ENCODE peak calls at places on chromosomes 16 and 17, in eight cellular contexts. One of them, this sample, is unnamed.

GRCh38 chr16:65061263-65061662 is 60.6 kb downstream of the CDH11 start:
- DNase-seq in AG04450: no peak
- DNase-seq in GM06990: no peak
- DNase-seq in uterus: no peak
- DNase-seq in GM13976: no peak
- DNase-seq in nephron progenitor cell: no peak
- DNase-seq in BE2C: no peak
- DNase-seq in GM20000: no peak
- DNase-seq in this sample: no peak

GRCh38 chr16:58187092-58187491 is 10.8 kb downstream of the CSNK2A2 start:
- DNase-seq in AG04450: no peak
- DNase-seq in GM06990: no peak
- DNase-seq in uterus: no peak
- DNase-seq in GM13976: no peak
- DNase-seq in nephron progenitor cell: no peak
- DNase-seq in BE2C: no peak
- DNase-seq in GM20000: no peak
- DNase-seq in this sample: no peak

GRCh38 chr17:20103454-20104448 is 94.6 kb downstream of the SPECC1 start:
- DNase-seq in AG04450: no peak
- DNase-seq in GM06990: no peak
- DNase-seq in uterus: no peak
- DNase-seq in GM13976: no peak
- DNase-seq in nephron progenitor cell: no peak
- DNase-seq in BE2C: no peak
- DNase-seq in GM20000: no peak
- DNase-seq in this sample: no peak

GRCh38 chr16:11414815-11415775 is 69.8 kb downstream of the RMI2 start:
- DNase-seq in AG04450: no peak
- DNase-seq in GM06990: no peak
- DNase-seq in uterus: no peak
- DNase-seq in GM13976: no peak
- DNase-seq in nephron progenitor cell: no peak
- DNase-seq in BE2C: no peak
- DNase-seq in GM20000: no peak
- DNase-seq in this sample: no peak

GRCh38 chr16:36336-36984 is 16.9 kb downstream of the POLR3K start:
- DNase-seq in AG04450: no peak
- DNase-seq in GM06990: no peak
- DNase-seq in uterus: no peak
- DNase-seq in GM13976: no peak
- DNase-seq in nephron progenitor cell: no peak
- DNase-seq in BE2C: no peak
- DNase-seq in GM20000: no peak
- DNase-seq in this sample: no peak

GRCh38 chr16:7691533-7691932 is 358.9 kb downstream of the RBFOX1 start:
- DNase-seq in AG04450: no peak
- DNase-seq in GM06990: no peak
- DNase-seq in uterus: no peak
- DNase-seq in GM13976: no peak
- DNase-seq in nephron progenitor cell: no peak
- DNase-seq in BE2C: no peak
- DNase-seq in GM20000: no peak
- DNase-seq in this sample: no peak

GRCh38 chr16:63613701-63614100 is 1508.2 kb downstream of the CDH11 start:
- DNase-seq in AG04450: no peak
- DNase-seq in GM06990: no peak
- DNase-seq in uterus: no peak
- DNase-seq in GM13976: no peak
- DNase-seq in nephron progenitor cell: no peak
- DNase-seq in BE2C: no peak
- DNase-seq in GM20000: no peak
- DNase-seq in this sample: no peak

GRCh38 chr17:61392679-61393078 is 7.0 kb upstream of the TBX2 start:
- DNase-seq in AG04450: no peak
- DNase-seq in GM06990: no peak
- DNase-seq in uterus: no peak
- DNase-seq in GM13976: no peak
- DNase-seq in nephron progenitor cell: no peak
- DNase-seq in BE2C: no peak
- DNase-seq in GM20000: no peak
- DNase-seq in this sample: no peak

GRCh38 chr16:3086596-3087242 is 12.4 kb downstream of the ZSCAN10 start:
- DNase-seq in AG04450: no peak
- DNase-seq in GM06990: no peak
- DNase-seq in uterus: no peak
- DNase-seq in GM13976: peak; percentile 13
- DNase-seq in nephron progenitor cell: no peak
- DNase-seq in BE2C: no peak
- DNase-seq in GM20000: peak; percentile 4
- DNase-seq in this sample: no peak

GRCh38 chr17:60167095-60167741 is 17.4 kb downstream of the CA4 start:
- DNase-seq in AG04450: no peak
- DNase-seq in GM06990: no peak
- DNase-seq in uterus: no peak
- DNase-seq in GM13976: no peak
- DNase-seq in nephron progenitor cell: no peak
- DNase-seq in BE2C: no peak
- DNase-seq in GM20000: no peak
- DNase-seq in this sample: no peak
- TF ChIP-seq CTCF in AG04450: no peak
- TF ChIP-seq CTCF in GM06990: no peak
- TF ChIP-seq CTCF in uterus: no peak
- TF ChIP-seq CTCF in GM13976: no peak
- TF ChIP-seq CTCF in nephron progenitor cell: no peak
- TF ChIP-seq CTCF in BE2C: no peak
- TF ChIP-seq CTCF in GM20000: no peak
- TF ChIP-seq CTCF in this sample: no peak

GRCh38 chr17:33968350-33969044 is 286.6 kb upstream of the CCL2 start:
- DNase-seq in AG04450: no peak
- DNase-seq in GM06990: peak; percentile 77
- DNase-seq in uterus: no peak
- DNase-seq in GM13976: peak; percentile 27
- DNase-seq in nephron progenitor cell: no peak
- DNase-seq in BE2C: no peak
- DNase-seq in GM20000: peak; percentile 29
- DNase-seq in this sample: no peak

GRCh38 chr17:33967608-33968349 is 287.3 kb upstream of the CCL2 start:
- DNase-seq in AG04450: no peak
- DNase-seq in GM06990: peak; percentile 36
- DNase-seq in uterus: no peak
- DNase-seq in GM13976: no peak
- DNase-seq in nephron progenitor cell: no peak
- DNase-seq in BE2C: no peak
- DNase-seq in GM20000: no peak
- DNase-seq in this sample: no peak

GRCh38 chr17:33966410-33967063 is 288.5 kb upstream of the CCL2 start:
- DNase-seq in AG04450: no peak
- DNase-seq in GM06990: no peak
- DNase-seq in uterus: no peak
- DNase-seq in GM13976: no peak
- DNase-seq in nephron progenitor cell: no peak
- DNase-seq in BE2C: no peak
- DNase-seq in GM20000: no peak
- DNase-seq in this sample: no peak

GRCh38 chr17:33962857-33963655 is 292.0 kb upstream of the CCL2 start:
- DNase-seq in AG04450: no peak
- DNase-seq in GM06990: peak; percentile 55
- DNase-seq in uterus: no peak
- DNase-seq in GM13976: no peak
- DNase-seq in nephron progenitor cell: no peak
- DNase-seq in BE2C: no peak
- DNase-seq in GM20000: no peak
- DNase-seq in this sample: no peak

DNA sequence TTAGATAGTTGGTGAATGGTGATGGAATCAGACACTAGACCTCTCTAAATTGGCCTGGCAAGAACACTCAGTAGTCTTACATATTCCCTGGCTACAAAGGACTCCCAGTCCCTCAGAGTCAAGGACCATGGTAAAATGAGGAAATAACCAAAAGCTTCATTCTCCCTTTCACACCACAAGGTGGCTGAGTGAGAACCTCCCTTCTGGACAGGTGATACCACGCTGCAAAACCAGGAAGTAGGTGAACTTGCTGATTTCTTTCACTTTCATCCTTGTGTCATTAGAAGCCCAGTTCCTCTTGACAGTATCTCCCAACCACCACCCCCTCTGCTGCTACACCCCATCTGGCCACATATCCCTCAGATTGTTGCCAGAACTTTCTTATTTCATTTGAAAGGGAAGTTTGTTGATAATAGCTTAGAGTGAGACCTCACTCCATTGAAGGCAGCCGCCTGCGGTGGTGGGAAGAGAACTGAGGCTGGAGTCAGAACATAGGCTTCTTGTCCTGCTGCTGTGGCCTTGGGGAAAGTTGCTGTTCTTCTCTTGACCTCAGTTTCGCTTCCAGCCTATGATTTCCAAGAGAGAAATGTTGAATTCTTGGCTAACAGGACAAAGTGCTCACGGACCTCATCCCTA is 290.6 kb upstream of the CCL2 start:
- DNase-seq in AG04450: no peak
- DNase-seq in GM06990: peak; percentile 74
- DNase-seq in uterus: no peak
- DNase-seq in GM13976: peak; percentile 64
- DNase-seq in nephron progenitor cell: no peak
- DNase-seq in BE2C: no peak
- DNase-seq in GM20000: peak; percentile 76
- DNase-seq in this sample: no peak
- TF ChIP-seq CTCF in AG04450: no peak
- TF ChIP-seq CTCF in GM06990: peak; percentile 49
- TF ChIP-seq CTCF in uterus: no peak
- TF ChIP-seq CTCF in GM13976: peak; percentile 39
- TF ChIP-seq CTCF in nephron progenitor cell: no peak
- TF ChIP-seq CTCF in BE2C: no peak
- TF ChIP-seq CTCF in GM20000: peak; percentile 27
- TF ChIP-seq CTCF in this sample: no peak

GRCh38 chr17:56679148-56679766 is 85.8 kb downstream of the NOG start:
- DNase-seq in AG04450: no peak
- DNase-seq in GM06990: no peak
- DNase-seq in uterus: no peak
- DNase-seq in GM13976: peak; percentile 51
- DNase-seq in nephron progenitor cell: peak; percentile 23
- DNase-seq in BE2C: no peak
- DNase-seq in GM20000: peak; percentile 43
- DNase-seq in this sample: no peak
- TF ChIP-seq CTCF in AG04450: peak; percentile 73
- TF ChIP-seq CTCF in GM06990: peak; percentile 60
- TF ChIP-seq CTCF in uterus: peak; percentile 20
- TF ChIP-seq CTCF in GM13976: peak; percentile 41
- TF ChIP-seq CTCF in nephron progenitor cell: peak; percentile 63
- TF ChIP-seq CTCF in BE2C: peak; percentile 66
- TF ChIP-seq CTCF in GM20000: peak; percentile 14
- TF ChIP-seq CTCF in this sample: no peak

DNA sequence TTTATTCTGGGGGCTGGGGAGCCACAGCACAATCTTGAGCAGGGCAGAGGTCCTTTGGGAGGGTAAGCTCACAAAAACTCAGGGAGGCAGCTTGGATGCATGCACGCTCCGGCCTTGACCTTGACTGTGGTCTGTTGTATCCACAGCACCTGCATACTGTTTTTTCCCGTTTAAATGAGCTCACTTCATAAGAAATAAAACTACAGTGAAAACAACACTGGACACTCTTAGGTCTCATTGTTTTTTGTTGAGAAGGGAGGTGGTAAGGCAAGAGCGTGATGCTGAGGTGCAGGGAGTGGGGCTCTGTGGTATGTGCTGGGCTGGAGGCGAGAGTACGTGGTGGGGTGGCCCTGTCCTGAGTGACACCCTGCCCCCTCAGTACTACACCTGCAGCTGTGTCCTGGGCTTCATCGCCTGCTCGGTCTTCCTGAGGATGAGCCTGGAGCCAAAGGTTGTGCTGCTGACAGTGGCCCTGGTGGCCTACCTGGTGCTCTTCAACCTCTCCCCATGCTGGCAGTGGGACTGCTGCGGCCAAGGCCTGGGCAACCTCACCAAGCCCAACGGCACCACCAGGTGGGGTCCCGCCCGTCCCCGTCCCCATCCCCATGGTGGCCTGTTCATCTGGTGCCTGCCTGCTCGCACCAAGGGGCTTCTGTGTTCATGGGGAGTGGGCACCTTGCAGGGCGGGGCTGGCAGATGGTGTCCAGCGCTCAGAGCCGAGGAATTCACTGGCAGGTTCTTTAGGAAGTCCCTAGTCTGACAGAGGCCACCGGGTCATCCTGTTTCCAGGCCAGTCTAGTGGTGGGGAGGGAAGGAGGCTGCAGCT is 44.2 kb downstream of the ADCY7 start:
- DNase-seq in AG04450: no peak
- DNase-seq in GM06990: no peak
- DNase-seq in uterus: no peak
- DNase-seq in GM13976: peak; percentile 26
- DNase-seq in nephron progenitor cell: no peak
- DNase-seq in BE2C: no peak
- DNase-seq in GM20000: no peak
- DNase-seq in this sample: no peak
- TF ChIP-seq CTCF in AG04450: no peak
- TF ChIP-seq CTCF in GM06990: no peak
- TF ChIP-seq CTCF in uterus: no peak
- TF ChIP-seq CTCF in GM13976: no peak
- TF ChIP-seq CTCF in nephron progenitor cell: no peak
- TF ChIP-seq CTCF in BE2C: no peak
- TF ChIP-seq CTCF in GM20000: no peak
- TF ChIP-seq CTCF in this sample: no peak

DNA sequence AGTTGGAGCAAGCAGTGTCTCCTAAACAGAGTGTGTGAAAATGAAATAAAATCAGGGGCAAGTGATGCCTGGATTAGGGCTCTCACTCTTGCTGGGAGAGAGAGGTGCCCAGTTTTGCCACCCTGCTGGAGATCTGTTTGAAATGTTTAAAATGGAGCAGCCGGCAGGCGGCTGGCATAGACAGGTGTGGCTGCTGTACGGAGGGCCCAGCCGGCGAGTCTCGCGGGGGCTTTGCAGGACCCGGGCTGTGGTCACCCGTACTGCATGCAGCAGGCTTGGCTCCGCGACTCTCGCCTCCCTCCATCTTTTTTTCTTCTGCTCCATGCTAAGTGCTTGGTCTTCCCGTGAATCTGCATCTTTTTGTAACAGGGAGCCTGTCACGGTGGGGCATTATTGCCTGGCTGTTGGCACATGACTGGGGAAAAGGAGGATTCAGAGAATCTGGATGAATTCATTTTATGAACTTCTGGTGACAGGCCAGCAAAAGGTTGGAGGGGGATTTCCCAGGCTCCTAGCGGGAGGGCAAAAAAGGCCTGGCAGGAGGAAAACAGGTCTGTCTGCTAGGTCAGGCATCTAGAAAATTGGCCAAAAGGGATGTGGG is 1.8 kb downstream of the ZNRF1 start:
- DNase-seq in AG04450: no peak
- DNase-seq in GM06990: peak; percentile 33
- DNase-seq in uterus: no peak
- DNase-seq in GM13976: no peak
- DNase-seq in nephron progenitor cell: peak; percentile 38
- DNase-seq in BE2C: peak; percentile 35
- DNase-seq in GM20000: no peak
- DNase-seq in this sample: no peak
- TF ChIP-seq CTCF in AG04450: no peak
- TF ChIP-seq CTCF in GM06990: no peak
- TF ChIP-seq CTCF in uterus: no peak
- TF ChIP-seq CTCF in GM13976: no peak
- TF ChIP-seq CTCF in nephron progenitor cell: no peak
- TF ChIP-seq CTCF in BE2C: no peak
- TF ChIP-seq CTCF in GM20000: no peak
- TF ChIP-seq CTCF in this sample: no peak